ENCODE peak calls at places on chromosomes 16 and 17, in seven cellular contexts. I is ovary, M is OCI-LY7, L is stomach, H is spleen, J is prostate gland, G is adrenal gland. B is an unnamed sample.

GRCh38 chr17:75238684-75239191 is 22.7 kb downstream of the GGA3 start:
- DNase-seq in I (peak; percentile 61), M (peak; percentile 89), L (peak; percentile 57), H (peak; percentile 86), J (peak; percentile 44), G (peak; percentile 75), B (peak; percentile 58)

GRCh38 chr17:32813021-32813420 is 63.9 kb downstream of the MYO1D start:
- DNase-seq in I (no peak), M (no peak), L (no peak), H (no peak), J (no peak), G (no peak), B (no peak)

GRCh38 chr16:75732871-75733270 is 6.6 kb upstream of the CPHXL start:
- DNase-seq in I (no peak), M (no peak), L (no peak), H (no peak), J (no peak), G (no peak), B (no peak)

GRCh38 chr17:50123649-50124349 is 6.2 kb downstream of the SAMD14 start:
- DNase-seq in I (no peak), M (no peak), L (no peak), H (no peak), J (no peak), G (no peak), B (no peak)

GRCh38 chr17:58229881-58230280 is 8.5 kb upstream of the LPO start:
- DNase-seq in I (no peak), M (no peak), L (no peak), H (no peak), J (no peak), G (no peak), B (no peak)

GRCh38 chr17:72219136-72219823 is 98.5 kb downstream of the SOX9 start:
- DNase-seq in I (no peak), M (no peak), L (no peak), H (no peak), J (no peak), G (no peak), B (no peak)

GRCh38 chr16:5845046-5845445 is 747.5 kb upstream of the EEF2KMT start:
- DNase-seq in I (no peak), M (no peak), L (no peak), H (no peak), J (no peak), G (no peak), B (no peak)

GRCh38 chr17:9728005-9728404 is 63.4 kb downstream of the DHRS7C start:
- DNase-seq in I (no peak), M (no peak), L (no peak), H (no peak), J (no peak), G (no peak), B (no peak)

GRCh38 chr17:43945074-43945824 is 3.0 kb upstream of the PPY start:
- DNase-seq in I (no peak), M (no peak), L (no peak), H (no peak), J (no peak), G (no peak), B (no peak)

GRCh38 chr16:64475627-64476351 is 646.1 kb downstream of the CDH11 start:
- DNase-seq in I (no peak), M (no peak), L (no peak), H (no peak), J (no peak), G (no peak), B (no peak)

GRCh38 chr16:64469351-64469750 is 652.5 kb downstream of the CDH11 start:
- DNase-seq in I (no peak), M (no peak), L (no peak), H (no peak), J (no peak), G (no peak), B (no peak)

GRCh38 chr16:64468515-64469090 is 653.3 kb downstream of the CDH11 start:
- DNase-seq in I (no peak), M (no peak), L (no peak), H (no peak), J (no peak), G (no peak), B (no peak)

GRCh38 chr16:64470916-64471315 is 650.9 kb downstream of the CDH11 start:
- DNase-seq in I (no peak), M (no peak), L (no peak), H (no peak), J (no peak), G (no peak), B (no peak)

DNA sequence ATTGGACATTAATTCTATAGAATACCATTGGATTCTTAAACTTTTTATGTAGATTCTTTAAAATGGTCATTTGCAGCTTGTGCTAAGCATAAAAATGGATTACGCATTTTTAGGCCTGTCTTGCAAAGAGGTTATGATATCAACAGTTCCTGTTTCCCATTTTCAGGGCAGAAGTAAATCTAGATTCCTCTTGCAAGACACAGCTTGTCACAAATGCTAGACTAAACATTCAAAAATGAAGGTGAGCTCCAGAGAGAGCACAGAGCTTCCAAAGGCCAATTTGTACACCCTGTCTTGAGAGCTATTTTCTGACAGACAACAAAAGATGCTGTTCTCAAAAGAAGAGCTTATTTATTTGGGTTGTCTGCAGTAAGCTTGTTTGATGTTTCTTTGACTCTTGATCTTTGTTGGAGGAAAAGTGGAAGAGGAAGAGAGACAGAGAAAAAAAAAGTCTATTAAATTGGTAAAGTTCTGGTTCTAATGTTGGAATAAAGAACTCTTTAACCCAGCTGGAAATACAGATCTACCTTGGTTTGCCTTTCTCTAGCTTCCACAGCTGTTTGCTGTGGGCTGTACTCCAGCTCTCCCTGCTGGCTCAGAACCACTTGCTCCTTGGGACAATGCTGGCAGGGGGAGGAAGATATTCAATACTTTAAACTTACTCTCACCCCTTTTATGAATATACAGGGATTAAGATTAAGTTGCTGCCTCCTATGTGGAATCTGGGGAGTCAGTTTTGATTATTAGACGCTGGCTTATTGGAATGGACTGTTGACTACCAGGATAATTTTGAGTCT is 651.8 kb downstream of the CDH11 start:
- DNase-seq in I (peak; percentile 26), M (no peak), L (no peak), H (no peak), J (no peak), G (no peak), B (no peak)
- TF ChIP-seq CTCF in I (no peak), M (peak; percentile 35), L (no peak), H (no peak), J (no peak), G (no peak), B (no peak)

GRCh38 chr17:47703191-47703591 is 9.2 kb downstream of the TBKBP1 start:
- DNase-seq in I (peak; percentile 59), M (peak; percentile 37), L (no peak), H (peak; percentile 90), J (no peak), G (no peak), B (no peak)

GRCh38 chr17:47704116-47704515 is 10.2 kb downstream of the TBKBP1 start:
- DNase-seq in I (peak; percentile 19), M (peak; percentile 33), L (no peak), H (peak; percentile 91), J (no peak), G (no peak), B (no peak)

GRCh38 chr17:47702391-47702995 is 8.5 kb downstream of the TBKBP1 start:
- DNase-seq in I (peak; percentile 25), M (no peak), L (no peak), H (peak; percentile 73), J (no peak), G (no peak), B (no peak)

GRCh38 chr17:47704781-47705180 is 10.8 kb downstream of the TBKBP1 start:
- DNase-seq in I (no peak), M (no peak), L (no peak), H (peak; percentile 57), J (no peak), G (no peak), B (no peak)

DNA sequence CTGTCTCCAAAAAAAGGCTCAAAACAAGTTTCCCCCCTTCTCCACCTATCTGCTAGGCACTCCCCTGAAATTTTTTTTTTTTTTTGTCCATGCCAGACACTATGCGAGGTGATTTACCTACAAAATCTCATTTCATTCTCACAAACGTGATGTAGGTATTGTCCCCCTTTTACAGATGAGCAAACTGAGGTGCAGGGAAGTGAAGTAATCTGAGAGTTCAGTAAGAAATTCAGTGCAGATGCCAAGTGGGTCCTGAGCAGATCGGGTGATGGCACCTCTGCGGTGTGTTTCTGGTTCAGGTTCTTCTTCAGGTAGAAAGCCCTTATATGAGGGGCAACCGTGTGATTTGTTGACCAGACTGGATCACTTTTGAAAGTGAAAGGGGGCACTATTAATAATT is 9.7 kb downstream of the TBKBP1 start:
- DNase-seq in I (no peak), M (no peak), L (no peak), H (no peak), J (no peak), G (no peak), B (no peak)
- H3K4me1 ChIP-seq in I (peaks cover 9% of the 10 kb centered on the region), M (peaks cover 34% of the 10 kb centered on the region), L (peaks cover 27% of the 10 kb centered on the region), H (peaks cover 96% of the 10 kb centered on the region), J (no peaks in the 10 kb centered on the region), G (no peaks in the 10 kb centered on the region), B (no peaks in the 10 kb centered on the region)

GRCh38 chr17:28074010-28074409 is 31.5 kb downstream of the NLK start:
- DNase-seq in I (no peak), M (peak; percentile 6), L (no peak), H (no peak), J (no peak), G (no peak), B (no peak)

GRCh38 chr17:28078443-28079229 is 36.2 kb downstream of the NLK start:
- DNase-seq in I (no peak), M (no peak), L (no peak), H (no peak), J (no peak), G (no peak), B (no peak)

GRCh38 chr17:28071891-28072606 is 29.6 kb downstream of the NLK start:
- DNase-seq in I (no peak), M (peak; percentile 65), L (no peak), H (no peak), J (no peak), G (no peak), B (no peak)

GRCh38 chr17:28072935-28073533 is 30.6 kb downstream of the NLK start:
- DNase-seq in I (no peak), M (no peak), L (no peak), H (no peak), J (no peak), G (no peak), B (no peak)

DNA sequence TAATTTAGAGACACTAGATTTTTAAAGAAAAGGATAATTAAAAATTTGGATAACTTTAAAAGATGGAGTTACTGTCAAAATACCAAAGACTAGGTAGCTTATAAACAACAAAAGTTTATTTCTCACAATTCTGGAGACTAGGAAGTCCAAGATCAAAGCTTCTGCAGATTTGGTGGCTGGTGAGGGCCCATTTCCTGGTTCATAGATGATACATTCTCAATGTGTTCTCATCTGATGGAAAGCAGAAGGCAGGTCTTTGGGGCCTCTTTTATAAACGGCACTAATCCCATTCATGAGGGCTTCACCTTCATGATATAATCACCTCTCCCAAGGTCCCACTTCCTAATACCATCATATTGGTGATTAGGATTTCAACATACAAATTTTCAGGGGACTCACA is 33.7 kb downstream of the NLK start:
- DNase-seq in I (no peak), M (peak; percentile 34), L (no peak), H (no peak), J (no peak), G (no peak), B (no peak)
- H3K27ac ChIP-seq in I (no peak overlapping the region), M (no peak overlapping the region), L (no peak overlapping the region), H (no peak overlapping the region), J (no peak overlapping the region), G (no peak overlapping the region), B (no peak overlapping the region)

GRCh38 chr16:17917316-17918019 is 419.1 kb downstream of the NPIPA8 start:
- DNase-seq in I (no peak), M (no peak), L (no peak), H (no peak), J (no peak), G (no peak), B (no peak)

GRCh38 chr16:17927015-17927414 is 409.5 kb downstream of the NPIPA8 start:
- DNase-seq in I (no peak), M (no peak), L (no peak), H (no peak), J (no peak), G (no peak), B (no peak)

GRCh38 chr16:17921357-17921978 is 415.1 kb downstream of the NPIPA8 start:
- DNase-seq in I (no peak), M (peak; percentile 51), L (no peak), H (no peak), J (peak; percentile 26), G (peak; percentile 60), B (no peak)
- TF ChIP-seq CTCF in I (no peak), M (peak; percentile 86), L (no peak), H (peak; percentile 67), J (peak; percentile 39), G (peak; percentile 41), B (no peak)